ENCODE peak calls at places on chromosome 11, in six cellular contexts. One of them, this sample, is unnamed.

GRCh38 chr11:60455531-60456042 is at the start of gene MS4A1:
- DNase-seq in HepG2: no peak
- DNase-seq in fibroblast of lung: no peak
- DNase-seq in CD8-positive, alpha-beta memory T cell: no peak
- DNase-seq in HCT116: no peak
- DNase-seq in fibroblast of villous mesenchyme: no peak
- DNase-seq in this sample: no peak

GRCh38 chr11:94303884-94304459 is 408 bp upstream of the IZUMO1R start:
- DNase-seq in HepG2: no peak
- DNase-seq in fibroblast of lung: no peak
- DNase-seq in CD8-positive, alpha-beta memory T cell: no peak
- DNase-seq in HCT116: no peak
- DNase-seq in fibroblast of villous mesenchyme: no peak
- DNase-seq in this sample: no peak

GRCh38 chr11:47607380-47607779 is 13.2 kb upstream of the C1QTNF4 start:
- DNase-seq in HepG2: no peak
- DNase-seq in fibroblast of lung: peak
- DNase-seq in CD8-positive, alpha-beta memory T cell: no peak
- DNase-seq in HCT116: no peak
- DNase-seq in fibroblast of villous mesenchyme: peak
- DNase-seq in this sample: peak

GRCh38 chr11:130213143-130213978 is 53.8 kb downstream of the ST14 start:
- DNase-seq in HepG2: peak
- DNase-seq in fibroblast of lung: peak
- DNase-seq in CD8-positive, alpha-beta memory T cell: peak
- DNase-seq in HCT116: peak
- DNase-seq in fibroblast of villous mesenchyme: peak
- DNase-seq in this sample: peak

GRCh38 chr11:11980841-11981308 is 27.6 kb downstream of the DKK3 start:
- DNase-seq in HepG2: no peak
- DNase-seq in fibroblast of lung: peak
- DNase-seq in CD8-positive, alpha-beta memory T cell: no peak
- DNase-seq in HCT116: no peak
- DNase-seq in fibroblast of villous mesenchyme: no peak
- DNase-seq in this sample: no peak

GRCh38 chr11:128774593-128774992 is 80.7 kb downstream of the FLI1 start:
- DNase-seq in HepG2: no peak
- DNase-seq in fibroblast of lung: no peak
- DNase-seq in CD8-positive, alpha-beta memory T cell: no peak
- DNase-seq in HCT116: no peak
- DNase-seq in fibroblast of villous mesenchyme: no peak
- DNase-seq in this sample: no peak

GRCh38 chr11:66408488-66409214 is 12.2 kb upstream of the NPAS4 start:
- DNase-seq in HepG2: peak
- DNase-seq in fibroblast of lung: peak
- DNase-seq in CD8-positive, alpha-beta memory T cell: peak
- DNase-seq in HCT116: peak
- DNase-seq in fibroblast of villous mesenchyme: peak
- DNase-seq in this sample: peak

GRCh38 chr11:90845799-90846198 is 623.0 kb upstream of the CHORDC1 start:
- DNase-seq in HepG2: no peak
- DNase-seq in fibroblast of lung: no peak
- DNase-seq in CD8-positive, alpha-beta memory T cell: no peak
- DNase-seq in HCT116: no peak
- DNase-seq in fibroblast of villous mesenchyme: no peak
- DNase-seq in this sample: no peak

GRCh38 chr11:27303903-27304302 is 59.1 kb downstream of the CCDC34 start:
- DNase-seq in HepG2: peak
- DNase-seq in fibroblast of lung: no peak
- DNase-seq in CD8-positive, alpha-beta memory T cell: no peak
- DNase-seq in HCT116: no peak
- DNase-seq in fibroblast of villous mesenchyme: no peak
- DNase-seq in this sample: no peak

GRCh38 chr11:105937331-105937730 is 84.7 kb downstream of the MSANTD4 start:
- DNase-seq in HepG2: no peak
- DNase-seq in fibroblast of lung: peak
- DNase-seq in CD8-positive, alpha-beta memory T cell: no peak
- DNase-seq in HCT116: peak
- DNase-seq in fibroblast of villous mesenchyme: peak
- DNase-seq in this sample: no peak

GRCh38 chr11:30454108-30454507 is 131.2 kb downstream of the ARL14EP start:
- DNase-seq in HepG2: no peak
- DNase-seq in fibroblast of lung: no peak
- DNase-seq in CD8-positive, alpha-beta memory T cell: no peak
- DNase-seq in HCT116: no peak
- DNase-seq in fibroblast of villous mesenchyme: no peak
- DNase-seq in this sample: no peak

GRCh38 chr11:16981651-16982194 is 32.5 kb downstream of the PLEKHA7 start:
- DNase-seq in HepG2: peak
- DNase-seq in fibroblast of lung: peak
- DNase-seq in CD8-positive, alpha-beta memory T cell: no peak
- DNase-seq in HCT116: peak
- DNase-seq in fibroblast of villous mesenchyme: peak
- DNase-seq in this sample: no peak

GRCh38 chr11:93567406-93567819 is 24.2 kb upstream of the SMCO4 start:
- DNase-seq in HepG2: no peak
- DNase-seq in fibroblast of lung: peak
- DNase-seq in CD8-positive, alpha-beta memory T cell: no peak
- DNase-seq in HCT116: no peak
- DNase-seq in fibroblast of villous mesenchyme: no peak
- DNase-seq in this sample: no peak

GRCh38 chr11:33636104-33636503 is 64.5 kb downstream of the C11orf91 start:
- DNase-seq in HepG2: no peak
- DNase-seq in fibroblast of lung: no peak
- DNase-seq in CD8-positive, alpha-beta memory T cell: no peak
- DNase-seq in HCT116: no peak
- DNase-seq in fibroblast of villous mesenchyme: peak
- DNase-seq in this sample: no peak

GRCh38 chr11:82775736-82776346 is 42.2 kb upstream of the FAM181B start:
- DNase-seq in HepG2: peak
- DNase-seq in fibroblast of lung: peak
- DNase-seq in CD8-positive, alpha-beta memory T cell: no peak
- DNase-seq in HCT116: peak
- DNase-seq in fibroblast of villous mesenchyme: peak
- DNase-seq in this sample: peak

GRCh38 chr11:124086447-124086846 is 28.8 kb upstream of the VWA5A start:
- DNase-seq in HepG2: no peak
- DNase-seq in fibroblast of lung: no peak
- DNase-seq in CD8-positive, alpha-beta memory T cell: no peak
- DNase-seq in HCT116: no peak
- DNase-seq in fibroblast of villous mesenchyme: no peak
- DNase-seq in this sample: no peak

GRCh38 chr11:2770556-2771301 is 70.9 kb upstream of the KCNQ1OT1 start:
- DNase-seq in HepG2: no peak
- DNase-seq in fibroblast of lung: no peak
- DNase-seq in CD8-positive, alpha-beta memory T cell: no peak
- DNase-seq in HCT116: no peak
- DNase-seq in fibroblast of villous mesenchyme: no peak
- DNase-seq in this sample: no peak

GRCh38 chr11:1936781-1937615 is 10.1 kb upstream of the MRPL23 start:
- DNase-seq in HepG2: no peak
- DNase-seq in fibroblast of lung: no peak
- DNase-seq in CD8-positive, alpha-beta memory T cell: no peak
- DNase-seq in HCT116: no peak
- DNase-seq in fibroblast of villous mesenchyme: no peak
- DNase-seq in this sample: peak

GRCh38 chr11:16613401-16614381 is 124.8 kb upstream of the C11orf58 start:
- DNase-seq in HepG2: peak
- DNase-seq in fibroblast of lung: peak
- DNase-seq in CD8-positive, alpha-beta memory T cell: peak
- DNase-seq in HCT116: peak
- DNase-seq in fibroblast of villous mesenchyme: peak
- DNase-seq in this sample: peak

GRCh38 chr11:72618801-72619200 is 55.4 kb downstream of the PDE2A start:
- DNase-seq in HepG2: no peak
- DNase-seq in fibroblast of lung: no peak
- DNase-seq in CD8-positive, alpha-beta memory T cell: no peak
- DNase-seq in HCT116: no peak
- DNase-seq in fibroblast of villous mesenchyme: peak
- DNase-seq in this sample: no peak

GRCh38 chr11:61498767-61499341 is 9.7 kb upstream of the LRRC10B start:
- DNase-seq in HepG2: no peak
- DNase-seq in fibroblast of lung: no peak
- DNase-seq in CD8-positive, alpha-beta memory T cell: no peak
- DNase-seq in HCT116: no peak
- DNase-seq in fibroblast of villous mesenchyme: no peak
- DNase-seq in this sample: no peak

GRCh38 chr11:100739636-100740035 is 52.5 kb downstream of the ARHGAP42 start:
- DNase-seq in HepG2: peak
- DNase-seq in fibroblast of lung: peak
- DNase-seq in CD8-positive, alpha-beta memory T cell: no peak
- DNase-seq in HCT116: peak
- DNase-seq in fibroblast of villous mesenchyme: peak
- DNase-seq in this sample: peak

GRCh38 chr11:12187399-12187798 is 77.0 kb downstream of the MICAL2 start:
- DNase-seq in HepG2: no peak
- DNase-seq in fibroblast of lung: peak
- DNase-seq in CD8-positive, alpha-beta memory T cell: no peak
- DNase-seq in HCT116: no peak
- DNase-seq in fibroblast of villous mesenchyme: no peak
- DNase-seq in this sample: no peak

GRCh38 chr11:134691985-134692384 is 279.9 kb upstream of the B3GAT1 start:
- DNase-seq in HepG2: no peak
- DNase-seq in fibroblast of lung: peak
- DNase-seq in CD8-positive, alpha-beta memory T cell: no peak
- DNase-seq in HCT116: no peak
- DNase-seq in fibroblast of villous mesenchyme: peak
- DNase-seq in this sample: no peak

GRCh38 chr11:33701831-33702230 is 1.2 kb upstream of the C11orf91 start:
- DNase-seq in HepG2: no peak
- DNase-seq in fibroblast of lung: peak
- DNase-seq in CD8-positive, alpha-beta memory T cell: no peak
- DNase-seq in HCT116: no peak
- DNase-seq in fibroblast of villous mesenchyme: peak
- DNase-seq in this sample: no peak

GRCh38 chr11:66568124-66568916 is at the start of gene CTSF:
- DNase-seq in HepG2: no peak
- DNase-seq in fibroblast of lung: peak
- DNase-seq in CD8-positive, alpha-beta memory T cell: peak
- DNase-seq in HCT116: no peak
- DNase-seq in fibroblast of villous mesenchyme: peak
- DNase-seq in this sample: no peak

GRCh38 chr11:2741377-2742131 is 41.8 kb upstream of the KCNQ1OT1 start:
- DNase-seq in HepG2: no peak
- DNase-seq in fibroblast of lung: peak
- DNase-seq in CD8-positive, alpha-beta memory T cell: no peak
- DNase-seq in HCT116: no peak
- DNase-seq in fibroblast of villous mesenchyme: peak
- DNase-seq in this sample: no peak

GRCh38 chr11:96607890-96608558 is 218.2 kb downstream of the JRKL start:
- DNase-seq in HepG2: no peak
- DNase-seq in fibroblast of lung: no peak
- DNase-seq in CD8-positive, alpha-beta memory T cell: no peak
- DNase-seq in HCT116: no peak
- DNase-seq in fibroblast of villous mesenchyme: no peak
- DNase-seq in this sample: no peak

GRCh38 chr11:118621071-118621815 is 13.8 kb downstream of the PHLDB1 start:
- DNase-seq in HepG2: peak
- DNase-seq in fibroblast of lung: peak
- DNase-seq in CD8-positive, alpha-beta memory T cell: no peak
- DNase-seq in HCT116: peak
- DNase-seq in fibroblast of villous mesenchyme: peak
- DNase-seq in this sample: peak
- H3K4me3 ChIP-seq in HepG2: peak
- H3K4me3 ChIP-seq in fibroblast of lung: peak
- H3K4me3 ChIP-seq in CD8-positive, alpha-beta memory T cell: no peak
- H3K4me3 ChIP-seq in HCT116: peak
- H3K4me3 ChIP-seq in fibroblast of villous mesenchyme: peak
- H3K4me3 ChIP-seq in this sample: peak

GRCh38 chr11:10539339-10539738 is 1.6 kb downstream of the RNF141 start:
- DNase-seq in HepG2: peak
- DNase-seq in fibroblast of lung: no peak
- DNase-seq in CD8-positive, alpha-beta memory T cell: no peak
- DNase-seq in HCT116: no peak
- DNase-seq in fibroblast of villous mesenchyme: no peak
- DNase-seq in this sample: no peak
- H3K4me3 ChIP-seq in HepG2: no peak
- H3K4me3 ChIP-seq in fibroblast of lung: no peak
- H3K4me3 ChIP-seq in CD8-positive, alpha-beta memory T cell: no peak
- H3K4me3 ChIP-seq in HCT116: peak
- H3K4me3 ChIP-seq in fibroblast of villous mesenchyme: no peak
- H3K4me3 ChIP-seq in this sample: no peak

GRCh38 chr11:113667801-113668200 is 38.3 kb downstream of the TMPRSS5 start:
- DNase-seq in HepG2: no peak
- DNase-seq in fibroblast of lung: no peak
- DNase-seq in CD8-positive, alpha-beta memory T cell: no peak
- DNase-seq in HCT116: no peak
- DNase-seq in fibroblast of villous mesenchyme: peak
- DNase-seq in this sample: no peak

GRCh38 chr11:113666584-113666983 is 39.5 kb downstream of the TMPRSS5 start:
- DNase-seq in HepG2: no peak
- DNase-seq in fibroblast of lung: no peak
- DNase-seq in CD8-positive, alpha-beta memory T cell: no peak
- DNase-seq in HCT116: no peak
- DNase-seq in fibroblast of villous mesenchyme: no peak
- DNase-seq in this sample: no peak

GRCh38 chr11:113670149-113670829 is 35.8 kb downstream of the TMPRSS5 start:
- DNase-seq in HepG2: no peak
- DNase-seq in fibroblast of lung: no peak
- DNase-seq in CD8-positive, alpha-beta memory T cell: no peak
- DNase-seq in HCT116: no peak
- DNase-seq in fibroblast of villous mesenchyme: peak
- DNase-seq in this sample: peak

GRCh38 chr11:113670830-113671215 is 35.3 kb downstream of the TMPRSS5 start:
- DNase-seq in HepG2: no peak
- DNase-seq in fibroblast of lung: no peak
- DNase-seq in CD8-positive, alpha-beta memory T cell: no peak
- DNase-seq in HCT116: no peak
- DNase-seq in fibroblast of villous mesenchyme: no peak
- DNase-seq in this sample: peak

GRCh38 chr11:113668255-113668654 is 37.9 kb downstream of the TMPRSS5 start:
- DNase-seq in HepG2: no peak
- DNase-seq in fibroblast of lung: peak
- DNase-seq in CD8-positive, alpha-beta memory T cell: no peak
- DNase-seq in HCT116: no peak
- DNase-seq in fibroblast of villous mesenchyme: peak
- DNase-seq in this sample: no peak
- H3K4me3 ChIP-seq in HepG2: no peak
- H3K4me3 ChIP-seq in fibroblast of lung: no peak
- H3K4me3 ChIP-seq in CD8-positive, alpha-beta memory T cell: no peak
- H3K4me3 ChIP-seq in HCT116: no peak
- H3K4me3 ChIP-seq in fibroblast of villous mesenchyme: no peak
- H3K4me3 ChIP-seq in this sample: no peak

DNA sequence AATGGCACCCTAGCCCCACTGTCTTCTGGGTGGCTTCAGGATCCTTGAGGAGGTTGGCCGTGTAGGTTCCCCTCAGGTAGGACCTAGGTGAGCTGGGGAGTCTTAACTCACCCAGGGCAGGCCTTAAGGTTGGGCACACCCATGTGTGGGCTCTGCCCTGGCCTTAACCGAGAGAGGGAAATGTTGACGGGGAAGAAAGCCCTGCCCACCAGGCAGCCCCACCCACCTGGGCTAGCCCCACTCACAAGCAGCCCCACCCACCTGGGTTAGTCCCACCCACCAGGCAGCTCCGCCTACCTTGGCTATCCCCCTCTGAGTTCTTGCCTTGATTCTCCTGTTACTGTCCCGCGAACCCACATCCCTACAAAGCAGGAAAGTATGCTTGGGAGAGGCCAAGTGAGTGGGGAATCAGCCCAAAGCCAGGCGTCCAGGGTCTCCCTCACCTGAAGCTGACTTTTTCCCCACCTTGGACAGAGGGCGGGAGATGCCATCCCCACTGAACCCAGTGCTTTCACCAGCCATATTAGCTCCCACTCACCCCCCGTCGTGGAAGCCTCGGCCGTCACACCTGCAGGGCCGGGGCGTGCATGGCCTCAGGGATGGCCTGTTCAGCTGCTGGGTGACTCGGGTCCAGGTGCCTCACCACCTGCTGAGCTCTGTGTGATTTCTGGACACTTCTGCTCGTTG is at the start of gene MYEOV:
- DNase-seq in HepG2: peak
- DNase-seq in fibroblast of lung: peak
- DNase-seq in CD8-positive, alpha-beta memory T cell: peak
- DNase-seq in HCT116: peak
- DNase-seq in fibroblast of villous mesenchyme: peak
- DNase-seq in this sample: peak
- H3K4me3 ChIP-seq in HepG2: no peak
- H3K4me3 ChIP-seq in fibroblast of lung: no peak
- H3K4me3 ChIP-seq in CD8-positive, alpha-beta memory T cell: no peak
- H3K4me3 ChIP-seq in HCT116: peak
- H3K4me3 ChIP-seq in fibroblast of villous mesenchyme: no peak
- H3K4me3 ChIP-seq in this sample: no peak

This sample was measured in Caco-2.